ENCODE peak calls at places on chromosomes 6 and 20, in seven cellular contexts. H is vagina; B is aorta; D is right atrium auricular region; C is CD4-positive, alpha-beta T cell; F is psoas muscle; X is cardiac muscle cell. M is an unnamed sample.

GRCh38 chr6:35719830-35720733 is 16.8 kb upstream of the ARMC12 start:
- DNase-seq in H (peak), B (peak), D (no peak), C (peak), F (peak), X (peak), M (peak)

GRCh38 chr20:17806739-17807441 is 107.1 kb downstream of the BANF2 start:
- DNase-seq in H (no peak), B (peak), D (peak), C (no peak), F (peak), X (peak), M (peak)

GRCh38 chr20:35491823-35492222 is 36.4 kb downstream of the CEP250 start:
- DNase-seq in H (no peak), B (no peak), D (no peak), C (no peak), F (no peak), X (no peak), M (no peak)

GRCh38 chr20:44583179-44583578 is 800 bp downstream of the PKIG start:
- DNase-seq in H (no peak), B (no peak), D (no peak), C (no peak), F (no peak), X (no peak), M (no peak)

GRCh38 chr6:44285552-44286284 is 15.5 kb downstream of the TMEM151B start:
- DNase-seq in H (no peak), B (no peak), D (no peak), C (no peak), F (no peak), X (peak), M (no peak)

GRCh38 chr20:44115762-44116644 is 71.0 kb downstream of the JPH2 start:
- DNase-seq in H (no peak), B (no peak), D (no peak), C (no peak), F (no peak), X (no peak), M (peak)

GRCh38 chr20:48282591-48283228 is 497.4 kb upstream of the SULF2 start:
- DNase-seq in H (no peak), B (no peak), D (no peak), C (no peak), F (no peak), X (no peak), M (no peak)

GRCh38 chr6:113734886-113735481 is 122.2 kb upstream of the MARCKS start:
- DNase-seq in H (no peak), B (no peak), D (no peak), C (no peak), F (no peak), X (no peak), M (no peak)

GRCh38 chr6:121597654-121598053 is 162.2 kb downstream of the GJA1 start:
- DNase-seq in H (no peak), B (no peak), D (no peak), C (no peak), F (no peak), X (no peak), M (no peak)

GRCh38 chr20:9460518-9460917 is 53.9 kb upstream of the LAMP5 start:
- DNase-seq in H (no peak), B (no peak), D (no peak), C (no peak), F (no peak), X (no peak), M (no peak)

GRCh38 chr6:28758046-28758817 is 165.6 kb downstream of the TRIM27 start:
- DNase-seq in H (no peak), B (no peak), D (no peak), C (no peak), F (no peak), X (no peak), M (no peak)

GRCh38 chr6:2109796-2110195 is 135.6 kb downstream of the GMDS start:
- DNase-seq in H (no peak), B (no peak), D (no peak), C (no peak), F (no peak), X (no peak), M (no peak)

GRCh38 chr20:34709044-34709835 is 5.1 kb downstream of the TP53INP2 start:
- DNase-seq in H (peak), B (peak), D (peak), C (peak), F (peak), X (peak), M (peak)

GRCh38 chr6:131597448-131597847 is 24.4 kb downstream of the ARG1 start:
- DNase-seq in H (no peak), B (no peak), D (no peak), C (no peak), F (no peak), X (no peak), M (no peak)

GRCh38 chr6:41182069-41183034 is 18.6 kb downstream of the TREML2 start:
- DNase-seq in H (peak), B (peak), D (peak), C (peak), F (no peak), X (peak), M (no peak)

GRCh38 chr6:14925025-14925595 is 320.8 kb upstream of the JARID2 start:
- DNase-seq in H (no peak), B (no peak), D (no peak), C (no peak), F (no peak), X (no peak), M (no peak)

GRCh38 chr20:52404676-52405075 is 213.1 kb upstream of the ZFP64 start:
- DNase-seq in H (no peak), B (no peak), D (no peak), C (no peak), F (no peak), X (no peak), M (no peak)

GRCh38 chr6:62150048-62150663 is 135.9 kb downstream of the KHDRBS2 start:
- DNase-seq in H (no peak), B (no peak), D (no peak), C (no peak), F (no peak), X (peak), M (no peak)

GRCh38 chr6:166398348-166398747 is 15.6 kb upstream of the MPC1 start:
- DNase-seq in H (no peak), B (no peak), D (no peak), C (no peak), F (no peak), X (no peak), M (no peak)

GRCh38 chr20:4087923-4088322 is 72.6 kb upstream of the RNF24 start:
- DNase-seq in H (no peak), B (no peak), D (no peak), C (no peak), F (no peak), X (no peak), M (no peak)

GRCh38 chr6:105810105-105810921 is 275.8 kb upstream of the PRDM1 start:
- DNase-seq in H (no peak), B (peak), D (no peak), C (peak), F (peak), X (no peak), M (no peak)

GRCh38 chr6:166556871-166557322 is 29.6 kb downstream of the RAMACL start:
- DNase-seq in H (peak), B (peak), D (peak), C (no peak), F (peak), X (no peak), M (peak)

GRCh38 chr6:308307-308706 is 16.0 kb downstream of the DUSP22 start:
- DNase-seq in H (no peak), B (no peak), D (no peak), C (no peak), F (no peak), X (no peak), M (no peak)

GRCh38 chr20:62822788-62823651 is 6.2 kb downstream of the COL9A3 start:
- DNase-seq in H (no peak), B (no peak), D (no peak), C (no peak), F (no peak), X (peak), M (peak)

GRCh38 chr6:168206681-168207274 is 112.8 kb downstream of the DACT2 start:
- DNase-seq in H (no peak), B (no peak), D (no peak), C (no peak), F (no peak), X (no peak), M (no peak)

GRCh38 chr6:107731422-107732319 is 92.4 kb downstream of the SCML4 start:
- DNase-seq in H (peak), B (no peak), D (no peak), C (peak), F (no peak), X (no peak), M (no peak)

GRCh38 chr20:19099586-19100555 is 112.6 kb upstream of the SLC24A3 start:
- DNase-seq in H (no peak), B (no peak), D (no peak), C (no peak), F (no peak), X (no peak), M (no peak)

GRCh38 chr6:65289491-65289890 is 417.5 kb downstream of the EYS start:
- DNase-seq in H (no peak), B (no peak), D (no peak), C (no peak), F (no peak), X (no peak), M (no peak)

GRCh38 chr20:47330933-47331708 is 25.4 kb downstream of the ZMYND8 start:
- DNase-seq in H (no peak), B (peak), D (no peak), C (no peak), F (peak), X (no peak), M (no peak)

GRCh38 chr6:68975064-68975463 is 340.0 kb downstream of the ADGRB3 start:
- DNase-seq in H (no peak), B (no peak), D (no peak), C (no peak), F (no peak), X (peak), M (peak)

GRCh38 chr6:81768150-81768942 is 15.9 kb upstream of the TENT5A start:
- DNase-seq in H (no peak), B (no peak), D (no peak), C (no peak), F (no peak), X (no peak), M (no peak)

GRCh38 chr20:60338556-60338955 is 380.3 kb downstream of the CDH26 start:
- DNase-seq in H (no peak), B (no peak), D (no peak), C (no peak), F (no peak), X (no peak), M (no peak)

GRCh38 chr20:44581515-44581914 is 864 bp upstream of the PKIG start:
- DNase-seq in H (no peak), B (no peak), D (no peak), C (no peak), F (no peak), X (no peak), M (no peak)

GRCh38 chr20:25032478-25033183 is 25.3 kb downstream of the ACSS1 start:
- DNase-seq in H (no peak), B (peak), D (peak), C (no peak), F (peak), X (no peak), M (peak)

GRCh38 chr20:53929974-53930650 is 140.3 kb downstream of the BCAS1 start:
- DNase-seq in H (no peak), B (no peak), D (no peak), C (no peak), F (no peak), X (no peak), M (no peak)
- H3K27ac ChIP-seq in H (no peak), B (no peak), D (no peak), C (no peak), F (no peak), X (no peak), M (no peak)

GRCh38 chr6:133546098-133546497 is 304.9 kb downstream of the EYA4 start:
- DNase-seq in H (no peak), B (no peak), D (no peak), C (no peak), F (no peak), X (no peak), M (no peak)
- H3K27ac ChIP-seq in H (no peak), B (no peak), D (no peak), C (no peak), F (no peak), X (no peak), M (no peak)

GRCh38 chr6:127346512-127346911 is 3.1 kb upstream of the ECHDC1 start:
- DNase-seq in H (no peak), B (no peak), D (no peak), C (no peak), F (no peak), X (no peak), M (no peak)
- H3K27ac ChIP-seq in H (no peak), B (no peak), D (no peak), C (no peak), F (no peak), X (no peak), M (no peak)

GRCh38 chr6:142408409-142408808 is 106.6 kb downstream of the ADGRG6 start:
- DNase-seq in H (no peak), B (no peak), D (no peak), C (no peak), F (no peak), X (no peak), M (no peak)
- H3K27ac ChIP-seq in H (no peak), B (no peak), D (no peak), C (no peak), F (no peak), X (no peak), M (no peak)

GRCh38 chr6:45423111-45423900 is 45.6 kb upstream of the SUPT3H start:
- DNase-seq in H (no peak), B (peak), D (no peak), C (peak), F (peak), X (peak), M (peak)

GRCh38 chr6:45420909-45421699 is 43.4 kb upstream of the SUPT3H start:
- DNase-seq in H (no peak), B (no peak), D (no peak), C (no peak), F (no peak), X (no peak), M (no peak)

GRCh38 chr6:45421700-45422540 is 44.2 kb upstream of the SUPT3H start:
- DNase-seq in H (no peak), B (peak), D (no peak), C (peak), F (peak), X (peak), M (peak)

GRCh38 chr6:45423901-45424627 is 46.3 kb upstream of the SUPT3H start:
- DNase-seq in H (no peak), B (peak), D (no peak), C (no peak), F (peak), X (peak), M (peak)

DNA sequence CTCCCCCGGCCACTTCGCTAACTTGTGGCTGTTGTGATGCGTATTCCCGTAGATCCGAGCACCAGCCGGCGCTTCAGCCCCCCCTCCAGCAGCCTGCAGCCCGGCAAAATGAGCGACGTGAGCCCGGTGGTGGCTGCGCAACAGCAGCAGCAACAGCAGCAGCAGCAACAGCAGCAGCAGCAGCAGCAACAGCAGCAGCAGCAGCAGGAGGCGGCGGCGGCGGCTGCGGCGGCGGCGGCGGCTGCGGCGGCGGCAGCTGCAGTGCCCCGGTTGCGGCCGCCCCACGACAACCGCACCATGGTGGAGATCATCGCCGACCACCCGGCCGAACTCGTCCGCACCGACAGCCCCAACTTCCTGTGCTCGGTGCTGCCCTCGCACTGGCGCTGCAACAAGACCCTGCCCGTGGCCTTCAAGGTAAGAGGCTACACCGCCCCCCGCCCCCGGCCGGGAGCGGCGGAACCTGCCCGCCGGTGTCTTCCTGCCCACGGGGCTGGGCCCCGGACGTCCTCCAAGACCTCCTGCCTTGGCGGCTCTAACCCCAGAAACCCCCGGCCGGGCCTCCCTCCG is 44.9 kb upstream of the SUPT3H start:
- DNase-seq in H (no peak), B (peak), D (no peak), C (peak), F (peak), X (peak), M (peak)
- H3K27ac ChIP-seq in H (peak), B (no peak), D (no peak), C (peak), F (no peak), X (no peak), M (no peak)

DNA sequence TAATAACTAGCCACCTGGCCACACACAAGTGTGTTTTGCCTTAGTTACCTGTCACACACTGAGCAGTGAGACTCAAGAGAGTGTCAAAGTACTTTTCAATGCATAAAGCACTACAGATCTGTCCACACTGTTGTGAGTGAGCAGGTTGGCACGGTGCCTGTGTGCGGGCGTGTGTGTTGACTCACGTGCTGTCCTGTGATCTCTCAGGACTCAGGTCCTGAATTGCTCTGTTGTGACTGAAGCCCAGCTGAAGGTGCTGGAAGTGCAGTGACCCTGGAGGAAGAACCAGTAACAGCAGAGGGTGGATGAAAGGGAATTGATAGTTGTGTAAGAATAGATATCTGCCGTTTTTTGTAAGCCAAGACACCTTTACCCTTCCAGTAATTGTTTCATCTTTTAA is 18.3 kb downstream of the SLC16A10 start:
- DNase-seq in H (no peak), B (no peak), D (peak), C (peak), F (peak), X (peak), M (peak)
- H3K27ac ChIP-seq in H (no peak), B (no peak), D (no peak), C (no peak), F (peak), X (no peak), M (no peak)

DNA sequence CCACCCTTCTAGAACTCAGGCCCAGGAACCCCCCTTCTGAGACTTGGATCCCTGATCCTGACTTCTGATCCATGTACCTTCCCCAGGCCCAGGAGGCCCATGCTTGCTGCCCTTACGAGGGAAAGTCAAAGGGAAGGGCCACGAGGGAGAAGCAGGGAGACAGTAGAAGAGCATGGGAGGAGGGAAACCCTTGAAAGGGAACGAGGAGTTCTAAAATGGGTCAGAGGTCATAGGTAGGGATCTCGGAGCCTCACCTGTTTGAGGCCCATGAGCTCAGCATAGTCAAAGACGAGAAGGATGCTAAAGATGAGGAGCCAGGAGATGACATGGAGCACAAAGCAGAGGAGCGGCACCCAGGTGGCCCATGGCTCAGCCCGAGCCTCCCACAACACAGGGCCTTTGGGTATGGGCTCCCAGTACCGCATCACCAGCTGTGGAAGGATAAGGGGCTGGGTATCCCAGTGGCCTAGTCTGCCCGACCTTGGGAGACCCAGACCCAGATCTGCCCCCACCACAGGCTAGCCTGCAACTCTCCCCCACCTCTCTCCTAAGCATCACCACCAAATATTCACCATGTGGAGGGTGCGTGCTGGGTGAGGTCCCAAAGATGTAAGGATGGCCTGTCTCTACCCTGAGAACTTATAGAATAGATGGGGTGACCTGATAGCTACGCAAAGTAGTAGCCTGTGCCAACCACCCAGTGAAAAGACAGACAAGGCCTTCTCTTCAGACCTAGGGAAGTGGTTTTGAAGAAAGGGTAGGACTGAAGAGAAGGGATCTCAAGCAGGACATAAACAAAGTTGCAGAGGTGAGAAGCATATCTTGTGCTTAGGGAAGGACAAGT is 1.5 kb downstream of the NRM start:
- DNase-seq in H (no peak), B (peak), D (no peak), C (no peak), F (no peak), X (no peak), M (peak)
- H3K27ac ChIP-seq in H (peak), B (peak), D (peak), C (peak), F (peak), X (peak), M (no peak)

DNA sequence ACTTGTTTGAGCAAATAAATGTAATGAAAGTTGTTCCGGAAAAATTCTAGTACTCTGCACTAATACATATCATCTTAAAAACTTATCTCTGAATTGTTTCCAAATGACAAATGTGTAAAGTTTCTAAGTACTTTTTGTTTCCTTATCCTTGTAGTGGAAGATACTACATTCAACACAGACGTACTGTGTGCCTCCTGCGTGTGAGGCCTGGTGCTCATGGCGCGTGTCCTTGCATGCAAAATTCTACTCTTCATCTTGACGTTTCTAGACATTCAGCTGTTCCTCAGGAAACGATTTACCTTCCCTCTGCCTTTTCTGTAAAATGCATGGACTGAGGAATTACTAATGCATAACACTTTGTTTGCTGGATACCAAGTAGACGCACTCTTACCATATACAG is 11.5 kb downstream of the DLL1 start:
- DNase-seq in H (no peak), B (no peak), D (no peak), C (no peak), F (no peak), X (no peak), M (no peak)
- H3K27ac ChIP-seq in H (peak), B (no peak), D (no peak), C (no peak), F (peak), X (no peak), M (no peak)

GRCh38 chr20:57451356-57451755 is 60.2 kb downstream of the RBM38 start:
- DNase-seq in H (no peak), B (no peak), D (no peak), C (no peak), F (no peak), X (no peak), M (no peak)
- H3K27ac ChIP-seq in H (no peak), B (no peak), D (peak), C (no peak), F (peak), X (peak), M (peak)

M was measured in right cardiac atrium.